ENCODE peak calls at places on chromosomes 13 and 19, in four cellular contexts. G is HEK293T, R is K562, C is HepG2. A is an unnamed sample.

GRCh38 chr19:40323705-40324104 is 24.5 kb downstream of the C19orf47 start:
- DNase-seq in R (no peak), G (no peak), C (no peak), A (no peak)

GRCh38 chr13:83620535-83621220 is 261.6 kb downstream of the SLITRK1 start:
- DNase-seq in R (no peak), C (no peak), G (no peak), A (no peak)

GRCh38 chr13:111514646-111515617 is 194.5 kb downstream of the TEX29 start:
- DNase-seq in G (no peak), C (no peak), R (no peak), A (no peak)

GRCh38 chr13:24215732-24216131 is 55.2 kb downstream of the SPATA13 start:
- DNase-seq in G (no peak), C (no peak), R (no peak), A (no peak)

GRCh38 chr19:41872775-41873647 is 4.1 kb upstream of the CD79A start:
- DNase-seq in G (peak; percentile 69), C (peak; percentile 72), R (no peak), A (peak; percentile 94)

GRCh38 chr19:43806848-43807247 is 4.6 kb upstream of the LYPD5 start:
- DNase-seq in C (no peak), G (no peak), R (no peak), A (no peak)

GRCh38 chr13:76799696-76800095 is 86.5 kb downstream of the KCTD12 start:
- DNase-seq in C (no peak), G (no peak), R (no peak), A (no peak)

GRCh38 chr19:45125975-45126493 is 33.1 kb downstream of the PPP1R37 start:
- DNase-seq in R (peak; percentile 73), C (peak; percentile 65), G (peak; percentile 70), A (peak; percentile 90)

GRCh38 chr13:30840515-30840914 is 65.6 kb upstream of the MEDAG start:
- DNase-seq in C (no peak), G (no peak), R (no peak), A (no peak)

GRCh38 chr19:8004723-8005513 is 523 bp downstream of the ELAVL1 start:
- DNase-seq in G (peak; percentile 26), R (peak; percentile 73), C (no peak), A (no peak)

GRCh38 chr19:49851456-49852259 is 699 bp downstream of the PTOV1 start:
- DNase-seq in R (peak; percentile 86), G (peak; percentile 41), C (no peak), A (peak; percentile 71)

GRCh38 chr19:13781547-13781946 is 7.3 kb downstream of the C19orf53 start:
- DNase-seq in C (no peak), G (peak; percentile 55), R (peak; percentile 76), A (peak; percentile 77)

GRCh38 chr13:44627441-44627840 is 51.3 kb upstream of the TSC22D1 start:
- DNase-seq in R (no peak), C (no peak), G (no peak), A (no peak)

GRCh38 chr13:19169991-19170390 is 11.6 kb downstream of the TUBA3C start:
- DNase-seq in G (no peak), C (no peak), R (no peak), A (no peak)

GRCh38 chr13:77437267-77437666 is 98.2 kb upstream of the SCEL start:
- DNase-seq in R (no peak), G (no peak), C (peak; percentile 5), A (no peak)

GRCh38 chr13:101455863-101456262 is 3.4 kb downstream of the ITGBL1 start:
- DNase-seq in G (no peak), C (no peak), R (no peak), A (no peak)

GRCh38 chr13:20461860-20462532 is 63.7 kb downstream of the CRYL1 start:
- DNase-seq in R (no peak), C (no peak), G (no peak), A (no peak)

GRCh38 chr13:24218977-24219376 is 58.5 kb downstream of the SPATA13 start:
- DNase-seq in G (no peak), C (no peak), R (no peak), A (no peak)

GRCh38 chr13:59477011-59477410 is 686.7 kb downstream of the DIAPH3 start:
- DNase-seq in G (peak; percentile 23), C (peak; percentile 2), R (peak; percentile 11), A (peak; percentile 32)

GRCh38 chr13:73945371-73945770 is 188.8 kb downstream of the KLF12 start:
- DNase-seq in C (no peak), G (no peak), R (no peak), A (no peak)

GRCh38 chr13:47220453-47221150 is 323.7 kb upstream of the HTR2A start:
- DNase-seq in G (no peak), C (no peak), R (no peak), A (no peak)

GRCh38 chr19:13998426-13998825 is 7.7 kb downstream of the RFX1 start:
- DNase-seq in R (no peak), C (no peak), G (no peak), A (no peak)

GRCh38 chr13:35984776-35985453 is 146.3 kb downstream of the DCLK1 start:
- DNase-seq in R (no peak), C (no peak), G (no peak), A (peak; percentile 39)

GRCh38 chr13:98201178-98201577 is 24.1 kb upstream of the RNF113B start:
- DNase-seq in R (no peak), G (no peak), C (no peak), A (no peak)

GRCh38 chr13:98198683-98199082 is 21.6 kb upstream of the RNF113B start:
- DNase-seq in G (no peak), C (no peak), R (no peak), A (no peak)

GRCh38 chr13:98202026-98202425 is 25.0 kb upstream of the RNF113B start:
- DNase-seq in R (no peak), C (peak; percentile 59), G (no peak), A (no peak)

GRCh38 chr13:98199480-98199879 is 22.4 kb upstream of the RNF113B start:
- DNase-seq in G (no peak), R (no peak), C (peak; percentile 77), A (no peak)

DNA sequence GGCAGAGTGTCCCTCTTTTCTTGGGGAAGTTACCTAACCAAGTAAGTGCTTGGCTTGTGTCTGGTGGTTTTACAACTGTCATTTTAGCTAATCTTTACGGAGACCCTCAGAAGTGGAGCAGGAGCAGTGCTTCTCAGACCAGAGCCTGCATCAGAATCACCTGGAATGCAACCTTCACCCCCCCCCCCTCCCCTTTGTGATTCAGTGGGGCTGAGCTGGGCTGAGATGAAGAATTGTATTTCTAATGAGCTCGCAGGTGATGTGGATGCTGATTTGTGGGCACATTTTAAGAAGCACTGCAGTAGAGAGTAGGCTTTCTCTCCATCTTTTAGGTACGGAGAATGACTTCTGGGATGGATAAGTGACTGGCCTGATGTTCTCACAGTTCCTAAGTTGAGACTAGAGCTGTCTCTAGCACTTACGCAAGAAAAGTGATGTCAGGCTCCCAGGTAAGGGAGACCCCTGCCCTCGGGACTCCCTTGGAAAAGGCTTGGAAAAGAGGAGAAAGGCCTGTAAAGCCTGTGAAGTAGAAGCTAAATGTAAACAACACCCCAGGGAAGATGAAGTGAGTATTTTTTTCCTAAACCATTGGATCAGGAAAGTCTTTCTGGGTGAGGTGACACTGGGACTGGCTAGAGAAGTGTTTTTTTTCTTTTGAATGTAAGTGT is 23.3 kb upstream of the RNF113B start:
- DNase-seq in G (no peak), C (no peak), R (no peak), A (no peak)
- TF ChIP-seq ELF4 in G (no peak), C (no peak), R (no peak), A (no peak)

DNA sequence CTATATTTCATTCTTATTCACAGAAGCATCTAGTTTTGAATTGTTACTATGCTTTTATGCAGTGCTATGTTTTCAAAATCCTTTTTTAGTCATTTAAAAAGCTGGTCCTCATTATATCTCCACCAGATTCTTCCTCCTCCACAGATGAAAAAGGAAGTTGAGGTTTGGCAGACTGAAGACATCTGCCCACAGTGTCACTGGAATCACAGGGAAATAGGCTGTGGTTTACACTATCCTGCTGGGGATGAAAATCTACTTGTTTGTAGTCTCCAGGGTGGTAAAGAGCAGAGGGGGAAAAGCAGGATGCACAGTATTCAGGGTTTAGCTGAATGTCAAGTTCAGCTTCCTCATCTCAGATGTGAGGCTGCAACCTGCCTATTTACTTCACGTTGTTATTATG is 351.2 kb downstream of the DNAJC15 start:
- DNase-seq in R (no peak), C (no peak), G (no peak), A (no peak)
- TF ChIP-seq SP1 in R (no peak), C (no peak), G (no peak), A (no peak)

GRCh38 chr13:26976336-26976735 is 195.3 kb downstream of the USP12 start:
- DNase-seq in C (no peak), G (no peak), R (no peak), A (no peak)

GRCh38 chr13:26968431-26969335 is 202.9 kb downstream of the USP12 start:
- DNase-seq in C (peak; percentile 94), G (no peak), R (no peak), A (no peak)

GRCh38 chr13:26973946-26974345 is 197.7 kb downstream of the USP12 start:
- DNase-seq in R (no peak), C (no peak), G (no peak), A (no peak)

GRCh38 chr13:26973281-26973680 is 198.3 kb downstream of the USP12 start:
- DNase-seq in C (no peak), G (no peak), R (no peak), A (no peak)

GRCh38 chr13:26971990-26972888 is 199.4 kb downstream of the USP12 start:
- DNase-seq in C (peak; percentile 74), G (no peak), R (peak; percentile 33), A (peak; percentile 61)
- TF ChIP-seq ELF4 in C (no peak), G (no peak), R (no peak), A (no peak)

GRCh38 chr13:46173656-46174055 is 8.3 kb downstream of the LCP1 start:
- DNase-seq in C (no peak), G (no peak), R (no peak), A (no peak)
- TF ChIP-seq SP1 in C (no peak), G (no peak), R (no peak), A (no peak)

GRCh38 chr19:18206018-18206417 is 2.2 kb upstream of the RAB3A start:
- DNase-seq in C (no peak), G (no peak), R (no peak), A (no peak)

GRCh38 chr19:18204394-18205179 is 745 bp upstream of the RAB3A start:
- DNase-seq in R (no peak), C (no peak), G (no peak), A (peak; percentile 77)

GRCh38 chr19:18203408-18203862 is 407 bp downstream of the RAB3A start:
- DNase-seq in G (no peak), R (peak; percentile 47), C (no peak), A (no peak)

GRCh38 chr19:18203863-18204393 is at the start of gene RAB3A:
- DNase-seq in C (peak; percentile 99), G (peak; percentile 97), R (peak; percentile 97), A (peak; percentile 100)

GRCh38 chr19:18205180-18205915 is 1.5 kb upstream of the RAB3A start:
- DNase-seq in G (no peak), R (peak; percentile 65), C (no peak), A (peak; percentile 68)
- TF ChIP-seq ELF4 in G (no peak), R (no peak), C (no peak), A (no peak)

GRCh38 chr13:28754698-28755545 is 36.2 kb upstream of the SLC46A3 start:
- DNase-seq in R (peak; percentile 20), C (peak; percentile 11), G (no peak), A (peak; percentile 60)
- TF ChIP-seq SP1 in R (no peak), C (no peak), G (no peak), A (no peak)